ENCODE peak calls at places on chromosomes 16 and 17, in eight cellular contexts. O is body of pancreas, K is cardiac muscle cell, R is Panc1, L is ascending aorta, W is OCI-LY7, A is HL-60, F is mesendoderm. H is an unnamed sample.

GRCh38 chr17:39867891-39868553 is at the start of gene ZPBP2:
- DNase-seq in W (no peak), F (no peak), L (no peak), A (no peak), R (no peak), O (no peak), K (no peak), H (no peak)

GRCh38 chr17:78661092-78661770 is 84.0 kb upstream of the DNAH17 start:
- DNase-seq in W (no peak), A (no peak), R (no peak), F (no peak), O (no peak), L (no peak), K (no peak), H (peak; percentile 30)

GRCh38 chr17:22217135-22217534 is 524.8 kb downstream of the KCNJ18 start:
- DNase-seq in L (no peak), K (no peak), O (no peak), F (peak; percentile 51), W (no peak), A (no peak), R (no peak), H (no peak)

GRCh38 chr16:81901483-81901882 is 109.8 kb downstream of the SDR42E1 start:
- DNase-seq in K (no peak), O (no peak), F (no peak), A (no peak), R (no peak), W (no peak), L (no peak), H (no peak)

GRCh38 chr17:36930501-36930900 is 6.8 kb upstream of the LHX1 start:
- DNase-seq in L (no peak), F (no peak), A (no peak), O (no peak), W (no peak), R (no peak), K (no peak), H (no peak)

GRCh38 chr16:3836641-3837040 is 43.9 kb downstream of the CREBBP start:
- DNase-seq in R (no peak), W (no peak), L (no peak), K (no peak), A (no peak), O (no peak), F (no peak), H (no peak)

GRCh38 chr17:74217036-74217725 is 3.8 kb downstream of the TTYH2 start:
- DNase-seq in K (no peak), W (peak; percentile 39), O (no peak), R (no peak), F (no peak), A (peak; percentile 33), L (no peak), H (no peak)

GRCh38 chr17:62094175-62094574 is 29.1 kb upstream of the MED13 start:
- DNase-seq in L (no peak), W (no peak), R (no peak), A (no peak), F (no peak), O (no peak), K (peak; percentile 3), H (no peak)

GRCh38 chr16:11757671-11758545 is 15.3 kb upstream of the TXNDC11 start:
- DNase-seq in O (no peak), K (peak; percentile 77), F (no peak), L (no peak), R (no peak), W (no peak), A (no peak), H (no peak)
- H3K4me3 ChIP-seq in O (no peak overlapping the region), K (no peak overlapping the region), F (no peak overlapping the region), L (no peak overlapping the region), R (no peak overlapping the region), W (no peak overlapping the region), A (no peak overlapping the region), H (no peak overlapping the region)

GRCh38 chr16:89537549-89537925 is 22.9 kb upstream of the RPL13 start:
- DNase-seq in K (no peak), O (no peak), A (no peak), L (no peak), R (no peak), F (no peak), W (no peak), H (no peak)

GRCh38 chr16:89531821-89532526 is 23.8 kb downstream of the SPG7 start:
- DNase-seq in O (no peak), W (no peak), F (no peak), R (no peak), L (no peak), K (no peak), A (no peak), H (no peak)

GRCh38 chr16:89536371-89536770 is 24.1 kb upstream of the RPL13 start:
- DNase-seq in W (no peak), K (no peak), R (no peak), A (no peak), L (no peak), O (no peak), F (no peak), H (no peak)

GRCh38 chr16:89536886-89537548 is 23.5 kb upstream of the RPL13 start:
- DNase-seq in O (no peak), K (no peak), W (no peak), F (no peak), L (no peak), R (no peak), A (no peak), H (no peak)

GRCh38 chr16:89534147-89534788 is 26.1 kb downstream of the SPG7 start:
- DNase-seq in W (peak; percentile 56), A (peak; percentile 91), R (no peak), O (no peak), F (no peak), L (no peak), K (peak; percentile 80), H (no peak)
- H3K4me3 ChIP-seq in W (no peak overlapping the region), A (no peak overlapping the region), R (no peak overlapping the region), O (no peak overlapping the region), F (no peak overlapping the region), L (no peak overlapping the region), K (no peak overlapping the region), H (no peak overlapping the region)

GRCh38 chr16:85573696-85574641 is 39.2 kb upstream of the GSE1 start:
- DNase-seq in K (peak; percentile 90), F (no peak), W (no peak), L (no peak), O (peak; percentile 37), A (no peak), R (no peak), H (no peak)
- H3K4me3 ChIP-seq in K (no peak overlapping the region), F (no peak overlapping the region), W (no peak overlapping the region), L (peak overlapping the region; percentile 54), O (no peak overlapping the region), A (no peak overlapping the region), R (no peak overlapping the region), H (no peak overlapping the region)

DNA sequence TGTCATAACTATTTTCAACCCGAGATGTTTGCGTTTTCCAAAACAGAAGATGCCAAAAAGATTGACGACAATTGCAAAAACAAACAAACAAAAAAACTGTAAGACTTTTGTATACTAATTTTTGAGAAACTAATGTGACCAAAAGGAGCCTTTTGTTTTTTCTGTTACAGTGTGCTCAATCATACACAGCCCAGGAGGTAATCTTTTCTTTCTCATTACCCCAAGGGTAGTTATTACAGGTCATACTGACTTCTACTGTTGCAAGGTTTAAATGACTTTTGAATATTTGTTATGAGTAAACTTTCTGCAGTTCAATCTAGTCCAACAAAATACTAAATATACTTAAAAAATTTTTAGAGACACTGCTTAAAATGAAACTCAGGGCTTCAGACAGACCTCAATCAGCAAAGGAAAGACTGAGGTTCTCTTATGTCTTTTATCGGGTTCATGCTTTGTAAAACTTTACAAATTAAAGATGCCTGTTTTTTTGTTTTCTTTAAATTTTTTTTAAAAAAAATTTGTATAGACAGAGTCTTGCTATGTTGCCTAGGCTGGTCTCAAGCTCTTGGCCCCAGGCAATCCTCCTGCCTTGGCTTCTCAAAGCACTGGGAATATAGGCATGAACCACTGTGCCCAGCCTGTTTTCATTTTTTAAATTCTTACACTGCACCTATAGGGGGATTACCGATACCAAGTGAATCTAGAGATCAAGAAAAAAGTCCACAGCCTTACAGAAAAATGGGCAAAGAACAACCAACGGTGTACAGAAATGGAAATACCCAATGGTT is 47.6 kb downstream of the SPOP start:
- DNase-seq in L (no peak), F (no peak), K (no peak), O (no peak), R (no peak), A (no peak), W (no peak), H (no peak)
- H3K4me3 ChIP-seq in L (no peak overlapping the region), F (no peak overlapping the region), K (no peak overlapping the region), O (no peak overlapping the region), R (no peak overlapping the region), A (no peak overlapping the region), W (no peak overlapping the region), H (no peak overlapping the region)

GRCh38 chr17:32528825-32529224 is 42.0 kb downstream of the CDK5R1 start:
- DNase-seq in K (no peak), F (no peak), W (no peak), L (no peak), R (no peak), A (no peak), O (no peak), H (no peak)
- H3K4me3 ChIP-seq in K (no peak overlapping the region), F (no peak overlapping the region), W (no peak overlapping the region), L (no peak overlapping the region), R (no peak overlapping the region), A (no peak overlapping the region), O (no peak overlapping the region), H (no peak overlapping the region)

DNA sequence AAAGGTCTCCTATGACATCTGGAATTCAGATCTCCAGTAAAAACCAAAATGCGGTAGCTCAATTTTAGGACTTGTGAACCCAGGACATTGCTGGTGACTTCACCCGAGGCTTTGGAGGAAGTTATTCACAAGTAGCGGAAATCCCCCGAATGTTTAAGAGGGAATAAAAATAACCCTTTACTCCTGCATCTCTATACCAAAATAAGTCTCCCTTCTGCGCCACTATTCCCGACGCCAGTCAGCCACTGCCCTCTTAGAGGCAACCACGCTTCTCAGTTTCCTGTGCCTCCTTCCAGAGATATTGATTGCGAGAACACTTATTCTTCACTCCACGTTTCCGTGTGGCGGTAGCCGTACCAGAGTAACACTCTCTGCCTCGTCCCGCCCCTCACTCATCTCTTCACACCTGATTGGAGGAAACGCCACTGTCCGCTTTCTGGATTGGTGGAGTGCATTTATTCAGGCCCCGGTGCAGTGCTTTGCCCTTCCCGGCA is 27.4 kb downstream of the EMP2 start:
- DNase-seq in L (peak; percentile 21), F (peak; percentile 56), A (peak; percentile 18), K (no peak), O (no peak), W (peak; percentile 76), R (no peak), H (no peak)
- H3K4me3 ChIP-seq in L (peak overlapping the region; percentile 24), F (no peak overlapping the region), A (no peak overlapping the region), K (no peak overlapping the region), O (no peak overlapping the region), W (peak overlapping the region; percentile 56), R (no peak overlapping the region), H (no peak overlapping the region)

DNA sequence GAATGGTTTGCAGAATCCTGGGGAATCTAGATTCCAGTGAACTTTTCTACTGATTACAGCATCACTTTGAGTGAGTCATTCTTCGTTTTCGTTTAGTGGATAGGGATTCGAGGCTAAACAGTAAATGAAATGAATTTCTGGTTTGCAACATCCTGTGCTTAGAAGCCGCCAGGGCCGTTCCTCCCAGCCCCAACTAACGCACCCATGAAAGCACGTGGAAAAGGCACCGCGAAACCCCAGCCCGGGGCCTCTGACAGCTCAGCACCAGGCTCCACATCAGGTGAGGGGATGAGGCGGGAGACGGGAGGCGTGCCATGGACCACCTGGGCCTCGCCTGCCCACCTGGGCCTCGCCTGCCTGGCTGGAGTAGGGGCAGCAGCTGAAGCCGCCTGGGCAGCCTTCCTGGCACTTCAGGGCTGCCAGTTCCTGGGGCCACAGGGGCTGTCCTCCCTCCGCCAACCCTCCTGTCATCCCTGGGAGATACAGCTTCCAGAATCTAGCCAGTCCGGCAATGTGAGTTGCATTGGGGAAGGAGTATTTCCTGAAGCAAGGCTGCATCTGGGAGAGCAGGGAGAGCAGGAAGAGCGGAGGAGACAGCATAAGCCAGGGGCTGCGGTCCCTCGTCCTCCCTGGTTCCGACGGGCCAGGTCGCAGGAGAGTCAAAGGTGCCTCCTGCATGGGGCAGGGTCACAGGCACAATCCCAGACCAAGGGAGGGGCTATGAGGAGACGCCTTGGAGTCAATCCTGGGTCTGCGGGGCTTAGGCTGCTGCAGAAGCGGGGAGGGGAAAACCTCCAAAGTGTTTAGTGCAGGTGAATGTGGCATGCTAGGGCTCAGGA is 78.4 kb downstream of the RPH3AL start:
- DNase-seq in F (no peak), L (no peak), K (no peak), A (no peak), W (no peak), R (no peak), O (no peak), H (no peak)
- H3K4me3 ChIP-seq in F (no peak overlapping the region), L (no peak overlapping the region), K (no peak overlapping the region), A (no peak overlapping the region), W (no peak overlapping the region), R (no peak overlapping the region), O (no peak overlapping the region), H (no peak overlapping the region)